ENCODE peak calls at places on chromosomes 11 and 22, in eight cellular contexts. Q is head of caudate nucleus; Y is naive thymus-derived CD8-positive, alpha-beta T cell; Z is NCI-H2029 treated with DMSO at 0.1 percent for 48 hours; L is NCI-H510A treated with DMSO at 0.1 percent for 48 hours; R is AG09309; P is epithelial cell of prostate; W is naive thymus-derived CD4-positive, alpha-beta T cell. F is an unnamed sample.

GRCh38 chr11:119906376-119906775 is 177.4 kb upstream of the NECTIN1 start:
- DNase-seq in P (no peak), Q (no peak), Y (no peak), W (no peak), Z (no peak), L (no peak), R (no peak), F (no peak)

GRCh38 chr11:95547974-95548373 is 241.6 kb downstream of the FAM76B start:
- DNase-seq in Y (peak), L (no peak), P (no peak), R (no peak), W (no peak), Q (no peak), Z (no peak), F (no peak)

GRCh38 chr22:40027191-40028097 is 32.7 kb downstream of the FAM83F start:
- DNase-seq in W (no peak), P (no peak), R (no peak), Y (no peak), Q (no peak), L (no peak), Z (no peak), F (no peak)

GRCh38 chr11:18192988-18193387 is 20.4 kb downstream of the MRGPRX4 start:
- DNase-seq in Z (no peak), L (no peak), W (no peak), P (no peak), Y (no peak), Q (no peak), R (no peak), F (no peak)

GRCh38 chr11:73950869-73951710 is at the start of gene DNAJB13:
- DNase-seq in Q (no peak), R (no peak), W (no peak), P (peak), L (peak), Y (no peak), Z (peak), F (no peak)

GRCh38 chr22:24067587-24068376 is 56.7 kb downstream of the CABIN1 start:
- DNase-seq in P (no peak), W (no peak), Z (peak), L (peak), Q (no peak), Y (no peak), R (no peak), F (no peak)

GRCh38 chr11:6606471-6607189 is 3.1 kb downstream of the ILK start:
- DNase-seq in Y (no peak), Z (peak), L (peak), P (peak), W (peak), Q (peak), R (peak), F (peak)

GRCh38 chr11:89416961-89417360 is 74.2 kb downstream of the NOX4 start:
- DNase-seq in L (no peak), Q (no peak), W (no peak), Z (no peak), R (no peak), P (no peak), Y (no peak), F (no peak)

GRCh38 chr22:25746012-25746373 is 4.0 kb downstream of the MYO18B start:
- DNase-seq in P (peak), W (no peak), Z (no peak), R (peak), Q (no peak), L (no peak), Y (no peak), F (no peak)

GRCh38 chr11:42407379-42407778 is 904.4 kb upstream of the API5 start:
- DNase-seq in W (no peak), Q (peak), P (no peak), Y (no peak), R (no peak), L (peak), Z (no peak), F (no peak)

GRCh38 chr11:64255135-64256128 is 4.1 kb downstream of the PLCB3 start:
- DNase-seq in Y (no peak), Z (no peak), P (no peak), R (no peak), Q (no peak), W (no peak), L (no peak), F (no peak)